ENCODE peak calls at places on chromosomes 4 and X, in eight cellular contexts. H, T, D, E, R, J, Z and G are unnamed samples.

GRCh38 chr4:37392540-37393255 is 148.2 kb downstream of the NWD2 start:
- DNase-seq in E (no peak), H (peak; percentile 31), R (peak; percentile 23), T (peak; percentile 4), J (peak; percentile 57), D (no peak), Z (peak; percentile 28), G (no peak)

GRCh38 chr4:112766422-112766821 is 129.5 kb downstream of the LARP7 start:
- DNase-seq in E (peak; percentile 17), T (no peak), R (no peak), H (no peak), Z (no peak), J (no peak), D (peak; percentile 2), G (no peak)

GRCh38 chrX:50814701-50815476 is 895 bp upstream of the SHROOM4 start:
- DNase-seq in T (peak; percentile 59), E (peak; percentile 31), J (no peak), R (no peak), Z (no peak), D (no peak), H (peak; percentile 33), G (no peak)

GRCh38 chr4:24778427-24779225 is 16.7 kb upstream of the SOD3 start:
- DNase-seq in Z (no peak), T (no peak), R (no peak), E (peak; percentile 98), D (no peak), J (no peak), H (no peak), G (no peak)

GRCh38 chr4:29081230-29081955 is 1638.8 kb upstream of the PCDH7 start:
- DNase-seq in H (no peak), Z (no peak), J (no peak), T (peak; percentile 65), E (peak; percentile 28), R (peak; percentile 22), D (no peak), G (no peak)

GRCh38 chr4:38313999-38314561 is 349.9 kb upstream of the KLF3 start:
- DNase-seq in R (no peak), E (peak; percentile 46), D (peak; percentile 65), H (no peak), T (no peak), J (no peak), Z (no peak), G (no peak)

GRCh38 chrX:112863850-112864249 is 23.2 kb upstream of the AMOT start:
- DNase-seq in D (no peak), E (no peak), Z (no peak), H (no peak), T (no peak), J (no peak), R (no peak), G (no peak)

GRCh38 chr4:183852910-183853555 is 52.1 kb upstream of the STOX2 start:
- DNase-seq in T (no peak), R (no peak), D (no peak), E (no peak), H (no peak), Z (no peak), J (no peak), G (no peak)

GRCh38 chr4:147944670-147945260 is 212.9 kb downstream of the ARHGAP10 start:
- DNase-seq in E (no peak), T (no peak), R (no peak), Z (no peak), D (no peak), H (no peak), J (no peak), G (no peak)

GRCh38 chrX:129015381-129015780 is 507.9 kb downstream of the SMARCA1 start:
- DNase-seq in H (no peak), J (no peak), T (no peak), E (no peak), Z (no peak), D (no peak), R (no peak), G (no peak)

GRCh38 chr4:168876106-168876505 is 133.9 kb downstream of the CBR4 start:
- DNase-seq in H (no peak), Z (no peak), E (no peak), D (no peak), J (no peak), R (no peak), T (no peak), G (no peak)

GRCh38 chr4:88054909-88055308 is 47.5 kb downstream of the PKD2 start:
- DNase-seq in H (no peak), E (peak; percentile 72), R (peak; percentile 23), D (peak; percentile 71), J (no peak), Z (no peak), T (peak; percentile 77), G (no peak)

GRCh38 chr4:130393246-130394041 is 1297.5 kb downstream of the C4orf33 start:
- DNase-seq in T (peak; percentile 19), J (no peak), R (no peak), E (peak; percentile 60), H (no peak), D (no peak), Z (no peak), G (no peak)

GRCh38 chrX:53262189-53262917 is 19.0 kb downstream of the IQSEC2 start:
- DNase-seq in Z (no peak), R (no peak), E (no peak), T (no peak), D (no peak), H (no peak), J (no peak), G (peak; percentile 49)

GRCh38 chrX:108435261-108435660 is 3.0 kb downstream of the COL4A6 start:
- DNase-seq in Z (no peak), E (no peak), D (no peak), R (no peak), T (no peak), J (no peak), H (no peak), G (no peak)

GRCh38 chrX:147981038-147981752 is at the start of gene FMR1NB:
- DNase-seq in E (no peak), Z (no peak), R (no peak), T (no peak), D (no peak), H (no peak), J (no peak), G (no peak)

GRCh38 chr4:24007740-24008348 is 118.0 kb upstream of the PPARGC1A start:
- DNase-seq in R (no peak), Z (no peak), T (no peak), D (no peak), H (no peak), E (no peak), J (no peak), G (no peak)

GRCh38 chr4:183905081-183905592 is at the start of gene STOX2:
- DNase-seq in R (no peak), T (peak; percentile 49), Z (peak; percentile 91), D (no peak), H (peak; percentile 92), J (peak; percentile 84), E (peak; percentile 55), G (peak; percentile 81)

GRCh38 chr4:141329174-141329569 is 108.5 kb downstream of the ZNF330 start:
- DNase-seq in H (no peak), D (no peak), J (no peak), Z (no peak), E (peak; percentile 80), R (no peak), T (no peak), G (no peak)

GRCh38 chr4:165355900-165356300 is 22.9 kb upstream of the CPE start:
- DNase-seq in J (no peak), H (no peak), T (peak; percentile 50), D (peak; percentile 37), R (peak; percentile 59), E (peak; percentile 20), Z (no peak), G (no peak)

GRCh38 chr4:102825261-102826071 is 1.9 kb downstream of the UBE2D3 start:
- DNase-seq in E (peak; percentile 73), D (peak; percentile 88), H (no peak), J (peak; percentile 48), R (peak; percentile 53), T (peak; percentile 70), Z (peak; percentile 23), G (no peak)

GRCh38 chr4:158770671-158771070 is 1.8 kb downstream of the FNIP2 start:
- DNase-seq in H (no peak), R (no peak), Z (no peak), J (no peak), D (no peak), E (no peak), T (no peak), G (no peak)

GRCh38 chr4:158769175-158769831 is 477 bp downstream of the FNIP2 start:
- DNase-seq in E (no peak), T (peak; percentile 40), Z (peak; percentile 52), D (peak; percentile 79), J (peak; percentile 55), R (no peak), H (peak; percentile 41), G (peak; percentile 88)

GRCh38 chr4:158771776-158772175 is 3.0 kb downstream of the FNIP2 start:
- DNase-seq in D (no peak), E (no peak), R (no peak), T (peak; percentile 85), J (no peak), H (no peak), Z (no peak), G (no peak)

GRCh38 chr4:158766419-158767044 is 2.3 kb upstream of the FNIP2 start:
- DNase-seq in J (no peak), Z (no peak), D (no peak), T (no peak), R (no peak), H (no peak), E (no peak), G (no peak)

GRCh38 chr4:158768577-158769174 is at the start of gene FNIP2:
- DNase-seq in R (peak; percentile 21), D (peak; percentile 93), E (peak; percentile 72), J (peak; percentile 86), T (peak; percentile 80), H (peak; percentile 88), Z (peak; percentile 84), G (peak; percentile 93)
- TF ChIP-seq POLR2A in R (peak; percentile 69), D (peak; percentile 21), E (peak; percentile 80), J (peak; percentile 51), T (peak; percentile 53), H (peak; percentile 69), Z (peak; percentile 74), G (no peak)

DNA sequence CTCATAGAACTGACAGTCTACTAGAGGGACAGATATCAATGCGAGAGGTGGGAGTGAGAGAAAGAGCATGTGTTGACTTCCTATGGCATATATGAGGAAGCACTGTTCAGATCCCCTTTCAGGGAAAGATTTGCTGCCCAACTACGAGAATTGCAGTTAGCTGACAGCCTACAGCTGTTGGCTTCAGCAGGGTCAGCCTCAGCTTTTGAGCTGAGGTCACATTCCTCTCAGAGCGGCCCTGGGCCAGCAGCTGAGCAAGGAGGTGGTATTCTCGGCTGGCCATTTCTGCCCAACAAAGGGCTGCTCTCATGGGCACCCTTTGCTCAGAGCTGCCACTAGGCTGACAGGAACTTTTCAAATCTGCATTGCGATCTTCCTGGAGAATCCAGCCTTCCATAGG is 580.2 kb downstream of the MID1IP1 start:
- DNase-seq in H (no peak), D (no peak), J (no peak), Z (no peak), T (no peak), E (no peak), R (no peak), G (no peak)
- TF ChIP-seq POLR2A in H (no peak), D (no peak), J (no peak), Z (no peak), T (no peak), E (no peak), R (no peak), G (no peak)

GRCh38 chrX:102659790-102660757 is 8.8 kb downstream of the GPRASP1 start:
- DNase-seq in J (peak; percentile 86), R (no peak), T (peak; percentile 74), E (peak; percentile 58), H (peak; percentile 84), D (peak; percentile 90), Z (peak; percentile 87), G (peak; percentile 95)
- TF ChIP-seq POLR2A in J (peak; percentile 58), R (no peak), T (no peak), E (no peak), H (peak; percentile 46), D (peak; percentile 71), Z (peak; percentile 27), G (no peak)

GRCh38 chr4:2048831-2049230 is 10.3 kb upstream of the NAT8L start:
- DNase-seq in J (no peak), H (no peak), D (no peak), Z (no peak), T (no peak), E (no peak), R (no peak), G (no peak)
- TF ChIP-seq POLR2A in J (no peak), H (no peak), D (no peak), Z (no peak), T (no peak), E (no peak), R (no peak), G (no peak)